ENCODE peak calls at places on chromosomes 16 and 17, in ten cellular contexts. Y is pancreas, H is thoracic aorta, S is fibroblast of lung, U is right cardiac atrium, Q is mammary epithelial cell, G is substantia nigra, K is prostate gland, C is tibial artery, T is spleen. L is an unnamed sample.

GRCh38 chr17:37541880-37542675 is 52.4 kb downstream of the DUSP14 start:
- DNase-seq in H (no peak), T (no peak), Q (peak; percentile 31), K (no peak), G (no peak), U (no peak), S (peak; percentile 56), C (no peak), Y (no peak), L (no peak)

GRCh38 chr16:50284131-50284911 is 18.0 kb downstream of the ADCY7 start:
- DNase-seq in C (peak; percentile 84), T (peak; percentile 84), Y (no peak), Q (no peak), U (peak; percentile 61), H (no peak), K (no peak), G (no peak), S (no peak), L (no peak)

GRCh38 chr16:56506941-56507340 is 12.9 kb downstream of the BBS2 start:
- DNase-seq in U (no peak), Y (no peak), H (no peak), C (no peak), S (peak; percentile 89), K (no peak), Q (peak; percentile 70), G (no peak), T (no peak), L (no peak)

GRCh38 chr17:66965801-66966528 is 1.5 kb downstream of the CACNG4 start:
- DNase-seq in S (no peak), Q (no peak), T (no peak), H (no peak), U (no peak), G (no peak), K (no peak), C (no peak), Y (no peak), L (no peak)

GRCh38 chr17:55722742-55723487 is at the start of gene TMEM100:
- DNase-seq in C (peak; percentile 65), S (peak; percentile 90), K (no peak), Y (no peak), H (no peak), Q (no peak), T (no peak), G (no peak), U (peak; percentile 41), L (no peak)

GRCh38 chr17:47232465-47232864 is 21.2 kb upstream of the ITGB3 start:
- DNase-seq in Q (no peak), S (no peak), G (no peak), H (no peak), C (no peak), K (no peak), Y (no peak), U (no peak), T (no peak), L (no peak)

GRCh38 chr17:57649731-57650484 is 95.2 kb downstream of the CCDC182 start:
- DNase-seq in H (no peak), C (no peak), G (no peak), S (peak; percentile 84), K (no peak), Y (no peak), T (no peak), Q (no peak), U (no peak), L (no peak)

GRCh38 chr16:63312343-63312742 is 1276.1 kb upstream of the CDH8 start:
- DNase-seq in G (no peak), T (no peak), Q (no peak), S (no peak), U (no peak), C (no peak), Y (no peak), K (no peak), H (no peak), L (no peak)

GRCh38 chr16:1101573-1102332 is 5.7 kb upstream of the C1QTNF8 start:
- DNase-seq in T (no peak), U (no peak), G (no peak), H (no peak), Y (no peak), Q (no peak), K (no peak), C (no peak), S (no peak), L (no peak)

GRCh38 chr16:1101133-1101532 is 5.1 kb upstream of the C1QTNF8 start:
- DNase-seq in U (no peak), Y (no peak), S (no peak), Q (no peak), T (no peak), C (no peak), G (no peak), H (no peak), K (no peak), L (no peak)

GRCh38 chr16:1103649-1104005 is 7.6 kb upstream of the C1QTNF8 start:
- DNase-seq in S (no peak), T (no peak), K (no peak), Y (no peak), Q (no peak), G (no peak), C (no peak), H (no peak), U (no peak), L (no peak)

GRCh38 chr16:1102333-1102700 is 6.3 kb upstream of the C1QTNF8 start:
- DNase-seq in S (no peak), Q (no peak), G (no peak), C (no peak), H (no peak), Y (no peak), U (no peak), T (no peak), K (no peak), L (no peak)

GRCh38 chr16:1102921-1103648 is 7.0 kb upstream of the C1QTNF8 start:
- DNase-seq in S (no peak), C (no peak), U (peak; percentile 55), K (peak; percentile 32), Y (peak; percentile 93), T (peak; percentile 89), H (no peak), G (no peak), Q (no peak), L (no peak)
- H3K27ac ChIP-seq in S (no peak overlapping the region), C (no peak overlapping the region), U (no peak overlapping the region), K (no peak overlapping the region), Y (no peak overlapping the region), T (no peak overlapping the region), H (no peak overlapping the region), G (no peak overlapping the region), Q (no peak overlapping the region), L (no peak overlapping the region)

GRCh38 chr17:76535788-76536510 is 1.6 kb downstream of the CYGB start:
- DNase-seq in G (no peak), C (no peak), Q (no peak), H (no peak), Y (no peak), T (no peak), K (no peak), U (peak; percentile 15), S (no peak), L (no peak)

GRCh38 chr17:76536511-76537287 is 810 bp downstream of the CYGB start:
- DNase-seq in C (no peak), U (no peak), Y (no peak), Q (no peak), K (no peak), G (no peak), S (no peak), H (no peak), T (no peak), L (no peak)

GRCh38 chr17:76538281-76538931 is 897 bp upstream of the CYGB start:
- DNase-seq in H (no peak), K (no peak), Q (no peak), T (peak; percentile 70), G (no peak), C (peak; percentile 63), Y (no peak), U (peak; percentile 48), S (no peak), L (no peak)

GRCh38 chr17:76537578-76538280 is at the start of gene CYGB:
- DNase-seq in K (no peak), Q (no peak), C (no peak), Y (no peak), U (peak; percentile 77), S (no peak), T (peak; percentile 78), G (no peak), H (no peak), L (no peak)

DNA sequence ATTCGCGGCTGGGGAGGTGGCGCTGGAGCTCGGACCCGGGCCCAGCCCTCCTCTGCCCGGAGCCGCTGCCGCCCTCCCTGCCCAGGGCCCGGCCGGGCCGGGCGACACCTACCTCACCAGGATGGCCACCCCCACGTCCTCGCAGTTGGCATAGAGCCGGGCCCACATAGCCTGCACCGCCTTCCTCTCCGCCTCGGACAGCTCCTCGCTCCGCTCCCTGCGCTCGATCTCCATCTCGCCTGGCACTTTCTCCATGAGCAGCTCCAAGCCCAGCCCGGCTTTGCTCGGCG is 276 bp downstream of the CYGB start:
- DNase-seq in K (no peak), H (no peak), C (no peak), T (peak; percentile 73), Y (no peak), S (peak; percentile 51), G (no peak), U (peak; percentile 75), Q (no peak), L (no peak)
- H3K27ac ChIP-seq in K (peak overlapping the region; percentile 52), H (no peak overlapping the region), C (peak overlapping the region; percentile 37), T (peak overlapping the region; percentile 60), Y (no peak overlapping the region), S (no peak overlapping the region), G (no peak overlapping the region), U (peak overlapping the region; percentile 72), Q (no peak overlapping the region), L (no peak overlapping the region)

GRCh38 chr17:29158515-29159275 is 21.5 kb downstream of the MYO18A start:
- DNase-seq in Q (no peak), C (no peak), H (no peak), U (no peak), Y (peak; percentile 53), S (peak; percentile 88), K (no peak), T (peak; percentile 60), G (no peak), L (no peak)

GRCh38 chr17:29159286-29159860 is 20.8 kb downstream of the MYO18A start:
- DNase-seq in Q (no peak), C (no peak), T (peak; percentile 47), Y (peak; percentile 35), S (no peak), G (no peak), K (no peak), U (no peak), H (no peak), L (no peak)

GRCh38 chr17:29157310-29157709 is 22.9 kb downstream of the MYO18A start:
- DNase-seq in U (no peak), Q (no peak), Y (no peak), T (no peak), C (no peak), K (no peak), H (no peak), G (no peak), S (no peak), L (no peak)

GRCh38 chr17:29156781-29157180 is 23.4 kb downstream of the MYO18A start:
- DNase-seq in T (peak; percentile 77), S (no peak), Y (no peak), H (no peak), Q (no peak), G (no peak), K (no peak), C (no peak), U (no peak), L (no peak)

DNA sequence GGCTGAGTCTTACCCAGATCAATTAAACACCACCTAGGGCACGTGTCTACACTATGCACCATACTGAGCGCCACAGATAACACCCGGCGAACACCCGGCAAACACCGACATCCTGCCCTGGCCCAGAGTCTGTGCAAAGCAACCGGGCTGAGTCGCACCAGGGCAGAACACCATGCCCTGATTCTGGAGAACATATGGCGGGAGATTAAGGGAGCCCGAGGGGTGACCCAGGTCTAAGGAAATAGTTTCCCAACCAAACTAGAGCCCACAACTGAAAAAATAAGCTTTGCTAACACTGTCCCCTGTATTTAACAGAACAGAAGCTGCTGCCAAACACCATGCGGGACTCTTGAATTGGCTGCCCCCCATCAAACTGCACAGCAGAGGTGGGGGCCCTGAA is 22.1 kb downstream of the MYO18A start:
- DNase-seq in C (no peak), G (no peak), Y (no peak), K (no peak), U (no peak), S (no peak), H (no peak), Q (no peak), T (peak; percentile 58), L (no peak)
- H3K27ac ChIP-seq in C (no peak overlapping the region), G (peak overlapping the region; percentile 75), Y (no peak overlapping the region), K (no peak overlapping the region), U (no peak overlapping the region), S (no peak overlapping the region), H (no peak overlapping the region), Q (no peak overlapping the region), T (peak overlapping the region; percentile 81), L (peak overlapping the region; percentile 93)

GRCh38 chr17:69473801-69474170 is 59.3 kb downstream of the MAP2K6 start:
- DNase-seq in S (peak; percentile 74), G (no peak), Y (no peak), K (no peak), Q (peak; percentile 49), U (no peak), C (no peak), H (no peak), T (no peak), L (peak; percentile 14)
- H3K27ac ChIP-seq in S (peak overlapping the region; percentile 47), G (no peak overlapping the region), Y (no peak overlapping the region), K (no peak overlapping the region), Q (peak overlapping the region; percentile 45), U (no peak overlapping the region), C (peak overlapping the region; percentile 1), H (no peak overlapping the region), T (no peak overlapping the region), L (peak overlapping the region; percentile 40)